ENCODE peak calls at places on chromosomes 13 and 19, in seven cellular contexts. U is PC-3, O is OCI-LY7, P is Karpas-422, Q is SK-N-SH, L is HCT116, J is PC-9. C is an unnamed sample.
A peak's percentile ranks its signal among the peaks of the same experiment; 100 is the strongest.

GRCh38 chr13:49023441-49023840 is 47.7 kb downstream of the FNDC3A start:
- DNase-seq in L (peak; percentile 2), Q (no peak), O (no peak), J (no peak), P (peak; percentile 24), U (peak; percentile 83), C (no peak)

GRCh38 chr13:91745962-91746361 is 347.5 kb downstream of the GPC5 start:
- DNase-seq in J (no peak), L (no peak), Q (no peak), O (no peak), P (no peak), U (no peak), C (no peak)

GRCh38 chr13:59166174-59166573 is 997.6 kb downstream of the DIAPH3 start:
- DNase-seq in P (no peak), O (no peak), U (no peak), Q (no peak), L (no peak), J (no peak), C (no peak)

GRCh38 chr19:43674630-43674982 is 4.6 kb upstream of the PLAUR start:
- DNase-seq in O (no peak), Q (no peak), U (no peak), P (no peak), J (no peak), L (no peak), C (no peak)

GRCh38 chr13:33723365-33723764 is 94.6 kb upstream of the RFC3 start:
- DNase-seq in U (no peak), O (no peak), P (no peak), J (no peak), Q (no peak), L (no peak), C (no peak)

GRCh38 chr13:95035311-95036109 is 265.7 kb downstream of the ABCC4 start:
- DNase-seq in U (no peak), J (no peak), P (no peak), O (no peak), Q (no peak), L (no peak), C (no peak)

GRCh38 chr13:91894311-91894710 is 495.9 kb downstream of the GPC5 start:
- DNase-seq in P (no peak), Q (no peak), J (no peak), L (no peak), U (no peak), O (no peak), C (no peak)

GRCh38 chr19:8251025-8251472 is 41.9 kb downstream of the CERS4 start:
- DNase-seq in P (no peak), U (no peak), L (no peak), O (no peak), J (no peak), Q (no peak), C (no peak)

GRCh38 chr13:101930331-101930730 is 471.5 kb downstream of the FGF14 start:
- DNase-seq in P (no peak), L (no peak), U (no peak), Q (no peak), O (no peak), J (no peak), C (no peak)

GRCh38 chr13:50576156-50576555 is 267.3 kb downstream of the DLEU7 start:
- DNase-seq in J (no peak), U (peak; percentile 59), O (no peak), Q (no peak), L (no peak), P (no peak), C (no peak)

GRCh38 chr19:15432629-15433518 is 14.1 kb upstream of the AKAP8L start:
- DNase-seq in J (peak; percentile 91), P (peak; percentile 96), Q (peak; percentile 99), O (peak; percentile 92), U (peak; percentile 90), L (peak; percentile 64), C (peak; percentile 92)
- H3K9me2 ChIP-seq in J (no peaks in the 10 kb centered on the region), P (no peaks in the 10 kb centered on the region), Q (no peaks in the 10 kb centered on the region), O (no peaks in the 10 kb centered on the region), U (no peaks in the 10 kb centered on the region), L (no peaks in the 10 kb centered on the region), C (no peaks in the 10 kb centered on the region)

GRCh38 chr13:105820415-105820814 is 715.0 kb downstream of the EFNB2 start:
- DNase-seq in P (no peak), L (no peak), J (no peak), Q (no peak), U (no peak), O (no peak), C (no peak)
- H3K4me3 ChIP-seq in P (no peak overlapping the region), L (no peak overlapping the region), J (no peak overlapping the region), Q (no peak overlapping the region), U (no peak overlapping the region), O (no peak overlapping the region), C (no peak overlapping the region)

DNA sequence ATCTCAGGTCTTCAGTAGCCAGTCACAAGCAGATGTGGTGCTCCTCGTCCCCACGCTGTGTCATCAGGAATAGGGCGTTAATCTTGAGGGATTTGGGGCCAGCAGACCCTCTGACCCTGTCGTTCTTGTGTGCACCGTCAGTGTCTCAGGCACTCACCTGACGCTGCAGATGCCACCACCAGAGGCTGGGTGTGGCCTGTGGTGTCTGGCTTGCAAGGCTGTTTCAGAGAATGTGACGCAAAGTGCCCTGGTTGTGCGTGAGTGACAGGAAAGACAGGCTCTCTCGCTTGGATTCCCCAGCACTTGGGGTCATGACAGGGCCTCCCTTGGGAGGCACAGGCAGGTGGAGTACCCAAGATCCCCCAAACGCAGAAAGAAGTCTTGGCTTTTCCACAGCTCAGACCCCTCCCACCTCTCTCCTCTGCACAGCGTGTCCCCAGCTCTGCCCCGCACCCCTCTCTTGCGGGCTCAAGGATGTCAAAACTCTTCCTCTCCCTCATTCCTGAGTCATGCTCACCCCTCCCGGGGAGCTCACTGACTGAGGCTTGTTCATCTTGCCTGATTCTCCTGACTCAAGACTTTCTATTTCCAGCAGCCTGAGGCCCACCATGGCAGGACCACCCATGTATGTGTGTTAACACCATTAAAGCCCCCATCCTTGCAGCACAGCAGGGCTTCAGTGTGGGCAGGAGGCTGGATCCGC is 21.0 kb downstream of the DHX34 start:
- DNase-seq in J (peak; percentile 54), U (no peak), P (no peak), L (no peak), O (no peak), Q (no peak), C (no peak)
- H3K27ac ChIP-seq in J (no peak overlapping the region), U (no peak overlapping the region), P (no peak overlapping the region), L (no peak overlapping the region), O (no peak overlapping the region), Q (no peak overlapping the region), C (no peak overlapping the region)

GRCh38 chr13:93769126-93769525 is 542.5 kb downstream of the GPC6 start:
- DNase-seq in U (no peak), L (no peak), J (no peak), O (no peak), Q (no peak), P (no peak), C (no peak)

GRCh38 chr13:93769607-93770006 is 543.0 kb downstream of the GPC6 start:
- DNase-seq in Q (no peak), J (no peak), L (no peak), U (no peak), O (no peak), P (no peak), C (no peak)

GRCh38 chr13:93775027-93775426 is 548.4 kb downstream of the GPC6 start:
- DNase-seq in O (no peak), P (no peak), U (no peak), L (no peak), Q (no peak), J (no peak), C (no peak)

GRCh38 chr13:93771229-93771628 is 544.6 kb downstream of the GPC6 start:
- DNase-seq in O (no peak), L (no peak), J (no peak), Q (no peak), U (no peak), P (no peak), C (no peak)

DNA sequence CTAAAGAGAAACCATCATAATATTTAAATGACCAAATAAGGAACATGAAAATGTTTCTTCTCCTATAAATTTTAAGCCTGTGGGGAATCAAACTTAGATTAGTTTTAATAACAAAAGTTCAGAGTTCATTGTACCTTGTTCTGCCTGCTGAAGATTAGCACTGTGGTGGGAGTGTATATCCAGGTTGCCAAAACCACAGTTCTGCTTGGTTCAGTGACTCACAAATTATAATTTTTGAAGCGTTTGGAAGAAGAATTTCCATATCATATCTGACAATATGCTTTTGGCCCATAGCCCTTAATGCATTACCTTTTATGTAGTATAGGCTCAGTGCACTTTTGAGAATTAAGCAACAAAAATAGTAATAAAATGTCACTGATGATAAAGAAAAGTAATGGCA is 545.2 kb downstream of the GPC6 start:
- DNase-seq in Q (no peak), P (no peak), L (no peak), J (no peak), O (no peak), U (peak; percentile 58), C (no peak)
- H3K9me2 ChIP-seq in Q (no peaks in the 10 kb centered on the region), P (no peaks in the 10 kb centered on the region), L (no peaks in the 10 kb centered on the region), J (no peaks in the 10 kb centered on the region), O (no peaks in the 10 kb centered on the region), U (no peaks in the 10 kb centered on the region), C (no peaks in the 10 kb centered on the region)